ENCODE peak calls at places on chromosomes 11 and 22, in seven cellular contexts. K is tibial artery; J is PC-9; V is effector memory CD4-positive, alpha-beta T cell; T is heart right ventricle; B is hepatocyte; F is naive thymus-derived CD4-positive, alpha-beta T cell. Y is an unnamed sample.
A peak's percentile ranks its signal among the peaks of the same experiment; 100 is the strongest.

GRCh38 chr11:115535781-115536180 is 31.6 kb upstream of the CADM1 start:
- DNase-seq in V (no peak), B (no peak), J (no peak), K (no peak), F (no peak), T (no peak), Y (no peak)

GRCh38 chr11:100612766-100613165 is 74.3 kb upstream of the ARHGAP42 start:
- DNase-seq in B (no peak), F (no peak), V (no peak), J (no peak), K (no peak), T (no peak), Y (no peak)

GRCh38 chr22:22866381-22867111 is 21.1 kb upstream of the IGLL5 start:
- DNase-seq in V (no peak), K (no peak), T (no peak), J (no peak), F (no peak), B (no peak), Y (no peak)

GRCh38 chr11:122731500-122731913 is 76.0 kb downstream of the UBASH3B start:
- DNase-seq in T (no peak), B (no peak), K (no peak), V (no peak), F (no peak), J (no peak), Y (no peak)

GRCh38 chr22:22210889-22211833 is 33.4 kb upstream of the VPREB1 start:
- DNase-seq in V (no peak), F (no peak), T (no peak), K (no peak), B (no peak), J (no peak), Y (no peak)

GRCh38 chr11:119995730-119996491 is 142.0 kb downstream of the TRIM29 start:
- DNase-seq in K (no peak), B (no peak), J (no peak), F (no peak), T (no peak), V (no peak), Y (no peak)

GRCh38 chr22:24871611-24872205 is 65.7 kb downstream of the SGSM1 start:
- DNase-seq in B (no peak), F (no peak), V (no peak), K (no peak), T (no peak), J (no peak), Y (no peak)

GRCh38 chr22:49184736-49185135 is 642.9 kb downstream of the BRD1 start:
- DNase-seq in J (no peak), B (no peak), F (no peak), V (no peak), K (no peak), T (no peak), Y (no peak)

GRCh38 chr11:114042234-114042633 is 17.3 kb upstream of the ZBTB16 start:
- DNase-seq in F (no peak), T (no peak), B (no peak), K (no peak), V (no peak), J (no peak), Y (no peak)

GRCh38 chr11:77487790-77488189 is 13.9 kb upstream of the PAK1 start:
- DNase-seq in F (no peak), K (no peak), V (no peak), T (no peak), B (no peak), J (no peak), Y (no peak)

GRCh38 chr11:65422633-65423515 is at the start of gene NEAT1:
- DNase-seq in K (peak; percentile 98), B (peak; percentile 94), T (peak; percentile 95), V (peak; percentile 74), F (peak; percentile 87), J (peak; percentile 70), Y (peak; percentile 97)

GRCh38 chr11:1641096-1641495 is 11.5 kb downstream of the KRTAP5-5 start:
- DNase-seq in J (no peak), K (no peak), F (no peak), T (no peak), B (no peak), V (no peak), Y (peak; percentile 27)

GRCh38 chr11:35237860-35238715 is 99.1 kb downstream of the CD44 start:
- DNase-seq in F (peak; percentile 69), T (no peak), V (no peak), K (no peak), B (peak; percentile 73), J (no peak), Y (no peak)

GRCh38 chr11:124896071-124896750 is 1.5 kb downstream of the ROBO4 start:
- DNase-seq in B (no peak), J (no peak), T (no peak), F (no peak), K (peak; percentile 63), V (no peak), Y (no peak)

GRCh38 chr11:46677991-46678740 is 22.3 kb downstream of the ARHGAP1 start:
- DNase-seq in J (no peak), V (no peak), K (no peak), T (no peak), B (no peak), F (no peak), Y (peak; percentile 31)

GRCh38 chr11:71977743-71978418 is 20.8 kb upstream of the IL18BP start:
- DNase-seq in T (no peak), K (no peak), V (no peak), F (peak; percentile 54), J (peak; percentile 40), B (peak; percentile 52), Y (peak; percentile 60)

GRCh38 chr11:18111005-18111404 is 5.1 kb upstream of the SAAL1 start:
- DNase-seq in B (no peak), F (no peak), T (no peak), V (no peak), K (no peak), J (no peak), Y (no peak)

GRCh38 chr11:116730568-116730967 is 42.2 kb downstream of the BUD13 start:
- DNase-seq in K (peak; percentile 55), T (peak; percentile 36), B (no peak), V (no peak), F (no peak), J (no peak), Y (peak; percentile 29)

DNA sequence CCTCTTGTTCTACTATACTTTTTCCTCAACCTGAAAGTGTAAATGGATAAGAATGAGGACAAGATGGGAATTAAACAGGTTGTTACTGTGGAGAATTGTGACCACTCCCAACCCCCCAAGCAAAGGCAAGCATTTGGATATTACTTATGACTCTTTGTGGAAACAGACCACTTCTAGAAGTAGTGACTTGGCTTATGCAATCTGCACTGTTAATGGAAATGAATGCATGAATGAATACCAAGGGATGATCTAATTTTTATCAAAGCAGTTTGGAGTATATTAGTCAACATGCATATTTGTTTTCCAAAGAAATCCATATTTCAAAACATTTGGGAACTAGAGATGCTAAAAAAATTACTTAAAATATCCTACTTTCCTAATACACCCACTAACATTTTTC is 35.3 kb downstream of the AMOTL1 start:
- DNase-seq in B (no peak), K (no peak), T (no peak), J (no peak), F (no peak), V (no peak), Y (no peak)
- H3K4me1 ChIP-seq in B (peaks cover 12% of the 10 kb centered on the region), K (peaks cover 74% of the 10 kb centered on the region), T (peaks cover 10% of the 10 kb centered on the region), J (no peaks in the 10 kb centered on the region), F (no peaks in the 10 kb centered on the region), V (no peaks in the 10 kb centered on the region), Y (peaks cover 9% of the 10 kb centered on the region)

GRCh38 chr11:10044618-10045017 is 249.4 kb downstream of the SBF2 start:
- DNase-seq in V (no peak), B (peak; percentile 27), K (no peak), T (no peak), J (no peak), F (no peak), Y (no peak)
- H3K27ac ChIP-seq in V (no peak overlapping the region), B (peak overlapping the region; percentile 79), K (no peak overlapping the region), T (no peak overlapping the region), J (no peak overlapping the region), F (no peak overlapping the region), Y (no peak overlapping the region)

GRCh38 chr11:129922674-129923073 is 27.3 kb upstream of the NFRKB start:
- DNase-seq in J (no peak), T (no peak), V (no peak), B (no peak), K (no peak), F (peak; percentile 0), Y (no peak)

GRCh38 chr11:129917231-129917630 is 21.9 kb upstream of the NFRKB start:
- DNase-seq in J (no peak), B (no peak), V (no peak), F (no peak), K (no peak), T (no peak), Y (no peak)

DNA sequence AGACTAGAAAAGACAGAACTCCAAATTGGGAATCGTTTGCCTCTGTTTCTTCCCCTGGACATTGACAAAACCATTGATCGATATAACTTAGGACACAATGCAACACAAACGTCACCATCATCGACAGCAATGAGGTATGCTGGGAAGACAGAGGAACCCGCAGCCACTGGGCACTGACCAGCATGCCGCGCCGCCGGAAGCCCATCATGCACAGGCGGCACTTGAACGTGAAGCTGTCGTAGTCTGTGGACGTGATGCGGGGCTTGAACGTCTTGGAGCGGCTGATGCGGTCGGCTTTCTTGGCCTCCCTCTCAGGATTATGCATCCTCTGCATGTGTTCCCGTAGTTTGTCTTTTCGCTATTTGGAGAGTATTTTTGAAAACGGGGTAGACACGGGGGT is 23.0 kb upstream of the NFRKB start:
- DNase-seq in K (no peak), F (no peak), B (no peak), V (no peak), T (no peak), J (no peak), Y (no peak)
- H3K4me1 ChIP-seq in K (no peaks in the 10 kb centered on the region), F (peaks cover under 1% of the 10 kb centered on the region), B (no peaks in the 10 kb centered on the region), V (peaks cover 5% of the 10 kb centered on the region), T (no peaks in the 10 kb centered on the region), J (no peaks in the 10 kb centered on the region), Y (no peaks in the 10 kb centered on the region)

GRCh38 chr11:102413497-102413896 is 39.1 kb downstream of the TMEM123 start:
- DNase-seq in F (peak; percentile 63), J (no peak), K (no peak), V (no peak), T (no peak), B (no peak), Y (no peak)

GRCh38 chr11:102411142-102411541 is 41.4 kb downstream of the TMEM123 start:
- DNase-seq in F (no peak), J (no peak), V (no peak), B (no peak), K (no peak), T (no peak), Y (no peak)

GRCh38 chr11:102408339-102408738 is 44.2 kb downstream of the TMEM123 start:
- DNase-seq in J (no peak), V (no peak), F (no peak), B (no peak), K (no peak), T (no peak), Y (no peak)

GRCh38 chr11:102407901-102408300 is 44.7 kb downstream of the TMEM123 start:
- DNase-seq in B (no peak), V (no peak), T (no peak), J (peak; percentile 74), F (no peak), K (no peak), Y (no peak)

GRCh38 chr11:102410382-102410784 is 42.2 kb downstream of the TMEM123 start:
- DNase-seq in F (no peak), B (peak; percentile 47), J (no peak), V (no peak), K (no peak), T (no peak), Y (no peak)
- H3K27ac ChIP-seq in F (no peak overlapping the region), B (peak overlapping the region; percentile 73), J (no peak overlapping the region), V (no peak overlapping the region), K (no peak overlapping the region), T (no peak overlapping the region), Y (no peak overlapping the region)

Y was measured in aorta.